ENCODE peak calls at places on chromosomes 16 and 17, in four cellular contexts. V is brain microvascular endothelial cell; Q is CD8-positive, alpha-beta T cell; N is lower lobe of right lung. Z is an unnamed sample.

GRCh38 chr16:4123617-4124300 is 7.5 kb upstream of the ADCY9 start:
- DNase-seq in Q (no peak), V (peak), N (no peak), Z (peak)

GRCh38 chr17:61235821-61236197 is 163.8 kb upstream of the TBX2 start:
- DNase-seq in V (peak), Q (no peak), N (no peak), Z (peak)

GRCh38 chr17:28989028-28989427 is 16.8 kb downstream of the SEZ6 start:
- DNase-seq in N (no peak), Q (no peak), V (no peak), Z (no peak)

GRCh38 chr16:12188674-12189249 is 212.2 kb downstream of the SNX29 start:
- DNase-seq in V (no peak), N (no peak), Q (no peak), Z (no peak)

GRCh38 chr16:67910162-67910561 is 17.1 kb downstream of the PSKH1 start:
- DNase-seq in Q (no peak), V (no peak), N (no peak), Z (peak)

GRCh38 chr17:34756670-34757021 is 177.3 kb downstream of the TMEM132E start:
- DNase-seq in N (no peak), Q (no peak), V (no peak), Z (no peak)

GRCh38 chr17:79207957-79208356 is 133.3 kb downstream of the ENGASE start:
- DNase-seq in Q (no peak), N (no peak), V (no peak), Z (no peak)

GRCh38 chr17:12256380-12256995 is 235.8 kb downstream of the MAP2K4 start:
- DNase-seq in N (no peak), Q (no peak), V (peak), Z (peak)

GRCh38 chr17:72592242-72592966 is 471.6 kb downstream of the SOX9 start:
- DNase-seq in Q (peak), N (peak), V (peak), Z (peak)

GRCh38 chr17:43701318-43701743 is 39.6 kb upstream of the MEOX1 start:
- DNase-seq in V (peak), N (peak), Q (peak), Z (peak)

GRCh38 chr17:12113156-12113555 is 92.5 kb downstream of the MAP2K4 start:
- DNase-seq in V (no peak), Q (no peak), N (no peak), Z (no peak)

GRCh38 chr16:30434852-30435251 is 5.0 kb upstream of the DCTPP1 start:
- DNase-seq in Q (no peak), N (no peak), V (no peak), Z (no peak)

GRCh38 chr16:79519448-79519847 is 81.1 kb downstream of the MAF start:
- DNase-seq in Q (no peak), N (peak), V (no peak), Z (no peak)

GRCh38 chr17:30095507-30096244 is 20.9 kb upstream of the NSRP1 start:
- DNase-seq in N (no peak), V (peak), Q (no peak), Z (peak)

GRCh38 chr16:48613061-48613957 is 3.3 kb upstream of the N4BP1 start:
- DNase-seq in V (peak), N (no peak), Q (peak), Z (peak)

GRCh38 chr17:78448356-78448993 is 70.0 kb downstream of the PGS1 start:
- DNase-seq in Q (no peak), N (no peak), V (no peak), Z (no peak)

GRCh38 chr16:1674751-1675664 is 3.1 kb upstream of the JPT2 start:
- DNase-seq in Q (no peak), V (peak), N (no peak), Z (peak)

GRCh38 chr17:78357177-78357586 is 2.7 kb downstream of the SOCS3 start:
- DNase-seq in V (no peak), Q (no peak), N (peak), Z (peak)

GRCh38 chr17:74785096-74785980 is 9.2 kb upstream of the NAT9 start:
- DNase-seq in N (no peak), V (no peak), Q (no peak), Z (no peak)

GRCh38 chr16:56938664-56939513 is 6.9 kb downstream of the HERPUD1 start:
- DNase-seq in N (no peak), Q (peak), V (no peak), Z (no peak)

GRCh38 chr17:5282639-5283217 is 644 bp downstream of the RABEP1 start:
- DNase-seq in N (peak), Q (no peak), V (no peak), Z (peak)

GRCh38 chr16:49588729-49589384 is 215.3 kb downstream of the C16orf78 start:
- DNase-seq in Q (no peak), N (no peak), V (peak), Z (peak)

GRCh38 chr17:75183999-75184884 is 1.5 kb upstream of the SUMO2 start:
- DNase-seq in Q (no peak), N (no peak), V (no peak), Z (no peak)

GRCh38 chr17:31593806-31594205 is 202.3 kb downstream of the RAB11FIP4 start:
- DNase-seq in Q (no peak), V (peak), N (no peak), Z (no peak)

GRCh38 chr17:332558-333322 is 19.9 kb downstream of the RPH3AL start:
- DNase-seq in Q (no peak), N (no peak), V (peak), Z (peak)
- TF ChIP-seq CTCF in Q (no peak), N (no peak), V (no peak), Z (no peak)

DNA sequence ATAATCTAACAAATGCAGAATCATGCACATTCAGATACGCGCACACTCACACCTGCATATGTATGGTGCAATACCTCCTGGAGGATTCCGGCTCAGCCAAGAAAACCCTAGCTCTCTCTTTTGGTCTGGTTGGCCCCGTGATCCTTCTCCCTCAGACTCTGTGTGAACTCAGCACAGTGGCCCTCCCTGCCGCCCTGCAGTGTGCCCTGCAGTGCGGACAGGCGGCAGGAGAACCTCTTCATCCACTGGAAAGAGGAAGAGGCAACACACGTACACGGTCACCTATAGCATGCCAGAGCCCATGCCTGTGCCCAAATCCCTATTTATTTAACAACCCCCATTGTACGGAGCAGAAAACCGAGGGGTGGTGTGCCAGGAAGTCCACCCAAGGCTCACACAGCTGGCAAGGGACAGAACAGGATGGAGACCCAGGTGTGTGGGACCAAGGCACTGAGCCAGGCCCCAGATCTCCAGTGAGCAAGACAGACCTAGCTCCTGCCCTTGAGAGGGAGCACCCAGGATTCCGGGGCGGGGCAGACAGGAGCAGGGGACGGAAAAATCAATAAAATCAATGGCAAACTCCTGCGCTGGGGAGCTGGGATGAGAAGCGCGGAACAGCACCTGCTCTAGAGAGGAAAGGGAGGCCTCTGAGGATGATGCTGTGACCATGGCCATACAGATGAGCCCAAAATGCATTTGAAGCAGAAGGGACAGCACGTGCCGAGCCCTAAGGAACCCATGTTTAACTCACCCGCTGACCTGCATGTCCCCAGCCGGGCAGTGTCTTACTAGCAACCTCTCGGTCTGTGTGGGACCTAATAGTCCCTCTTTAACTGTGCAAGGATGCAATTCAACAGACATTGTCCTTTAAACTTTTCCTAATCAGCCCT is 54.7 kb upstream of the CIBAR2 start:
- DNase-seq in Q (no peak), N (peak), V (no peak), Z (no peak)
- H3K4me3 ChIP-seq in Q (no peak), N (no peak), V (no peak), Z (no peak)

DNA sequence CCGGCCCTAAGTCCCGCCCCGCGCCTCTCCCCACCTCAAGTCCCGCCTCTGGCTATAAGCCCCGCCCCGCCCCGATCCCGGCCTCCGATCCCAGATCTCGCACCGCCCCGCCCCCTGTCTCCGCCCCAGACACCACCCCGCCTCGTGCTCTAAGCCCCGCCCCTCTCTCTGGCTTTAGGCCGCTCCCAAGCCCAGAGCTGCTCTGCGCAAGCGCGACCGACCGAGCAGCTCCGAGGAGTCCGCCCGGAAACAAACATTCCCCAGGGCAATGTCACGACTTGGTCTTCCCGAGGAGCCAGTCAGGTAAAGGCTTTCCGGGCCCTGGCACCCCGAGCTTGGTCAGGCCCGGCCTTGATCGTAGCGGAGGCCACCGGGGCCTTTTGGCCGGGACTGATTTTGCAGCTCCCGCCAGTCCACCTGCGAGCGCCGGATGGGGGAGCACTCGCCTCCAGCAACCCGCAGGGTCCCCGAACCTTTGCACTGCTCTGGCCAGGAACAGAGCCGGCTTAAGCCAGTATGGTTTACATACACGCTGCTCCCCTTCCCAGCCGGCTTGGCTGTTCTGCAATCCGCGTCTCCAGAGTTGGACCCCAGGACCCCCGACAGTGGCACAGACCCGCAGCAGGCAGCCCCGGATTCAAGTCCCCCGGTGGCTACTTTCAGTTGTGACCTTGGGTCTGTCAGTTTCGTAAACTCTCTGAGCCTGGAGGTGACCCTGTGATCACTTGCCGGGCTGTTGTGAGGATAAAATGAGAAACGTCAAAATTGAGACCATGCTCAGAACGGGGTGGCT is at the start of gene NUDT7:
- DNase-seq in V (peak), N (peak), Q (peak), Z (peak)
- TF ChIP-seq CTCF in V (peak), N (peak), Q (no peak), Z (peak)

GRCh38 chr17:63995626-63996025 is 2.5 kb upstream of the PRR29 start:
- DNase-seq in V (no peak), N (peak), Q (no peak), Z (no peak)

GRCh38 chr17:63996430-63997182 is 1.5 kb upstream of the PRR29 start:
- DNase-seq in Q (no peak), V (no peak), N (peak), Z (no peak)

GRCh38 chr17:63998050-63998720 is at the start of gene PRR29:
- DNase-seq in N (peak), V (peak), Q (peak), Z (peak)

GRCh38 chr17:63998721-63999679 is 849 bp downstream of the PRR29 start:
- DNase-seq in N (peak), Q (peak), V (no peak), Z (no peak)

GRCh38 chr17:63997341-63998048 is 656 bp upstream of the PRR29 start:
- DNase-seq in Q (no peak), N (peak), V (no peak), Z (no peak)
- H3K4me3 ChIP-seq in Q (peak), N (peak), V (peak), Z (peak)

DNA sequence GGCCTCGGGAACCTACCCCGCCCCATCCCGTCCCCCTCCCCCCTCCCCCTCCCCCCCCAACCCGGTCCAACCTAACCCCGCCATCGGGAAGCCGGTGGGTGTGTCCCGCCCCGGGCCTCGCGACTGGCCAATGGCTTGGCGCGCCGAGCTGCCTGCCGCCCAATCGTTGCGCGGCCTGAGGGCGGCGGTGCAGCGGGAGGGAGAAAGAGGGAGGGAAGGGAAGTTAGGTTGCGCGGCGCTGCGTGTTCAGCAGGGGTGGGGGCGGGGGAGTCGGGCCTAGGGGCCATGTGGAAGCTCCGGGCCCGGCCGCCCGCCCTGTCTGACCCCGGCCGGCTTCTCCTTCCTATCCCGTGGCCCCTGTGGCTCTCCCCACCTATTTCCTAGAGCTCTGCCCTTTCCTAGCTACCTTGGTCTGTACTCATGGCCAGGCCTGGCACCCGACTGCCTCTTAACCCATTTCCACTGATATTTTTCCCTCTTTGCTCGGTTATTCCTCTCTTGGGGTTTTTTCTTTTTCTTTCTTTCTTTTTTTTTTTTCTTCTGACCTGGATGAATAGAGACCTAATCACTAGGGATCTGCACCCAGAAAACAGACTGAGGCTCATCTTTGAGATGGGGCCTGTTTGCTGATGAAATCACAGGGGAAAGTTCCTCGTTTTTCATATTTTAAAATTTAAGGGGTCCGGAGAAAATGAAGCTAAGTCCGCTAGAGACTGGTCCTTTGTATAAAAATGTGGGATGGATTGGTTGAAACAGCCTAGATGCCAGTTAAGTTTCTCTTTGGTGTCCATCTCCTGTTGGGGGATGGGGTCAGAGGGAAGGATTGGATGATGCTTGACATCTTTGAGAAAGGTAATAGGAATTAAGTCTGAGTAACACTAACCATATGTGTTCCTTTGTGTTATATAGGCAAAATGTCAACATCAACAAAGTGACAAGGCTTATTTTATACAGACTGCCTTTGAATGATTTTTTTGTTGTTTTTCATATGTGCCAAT is 1.1 kb downstream of the KPNB1 start:
- DNase-seq in V (peak), Q (peak), N (peak), Z (peak)
- TF ChIP-seq CTCF in V (no peak), Q (no peak), N (no peak), Z (no peak)

GRCh38 chr17:57296231-57296630 is 39.9 kb downstream of the MSI2 start:
- DNase-seq in V (peak), N (no peak), Q (no peak), Z (no peak)

GRCh38 chr17:57293077-57293476 is 36.8 kb downstream of the MSI2 start:
- DNase-seq in N (no peak), V (peak), Q (no peak), Z (peak)

GRCh38 chr17:57295526-57296023 is 39.3 kb downstream of the MSI2 start:
- DNase-seq in V (peak), N (no peak), Q (peak), Z (peak)

GRCh38 chr17:57294075-57294474 is 37.8 kb downstream of the MSI2 start:
- DNase-seq in N (no peak), V (no peak), Q (no peak), Z (no peak)

DNA sequence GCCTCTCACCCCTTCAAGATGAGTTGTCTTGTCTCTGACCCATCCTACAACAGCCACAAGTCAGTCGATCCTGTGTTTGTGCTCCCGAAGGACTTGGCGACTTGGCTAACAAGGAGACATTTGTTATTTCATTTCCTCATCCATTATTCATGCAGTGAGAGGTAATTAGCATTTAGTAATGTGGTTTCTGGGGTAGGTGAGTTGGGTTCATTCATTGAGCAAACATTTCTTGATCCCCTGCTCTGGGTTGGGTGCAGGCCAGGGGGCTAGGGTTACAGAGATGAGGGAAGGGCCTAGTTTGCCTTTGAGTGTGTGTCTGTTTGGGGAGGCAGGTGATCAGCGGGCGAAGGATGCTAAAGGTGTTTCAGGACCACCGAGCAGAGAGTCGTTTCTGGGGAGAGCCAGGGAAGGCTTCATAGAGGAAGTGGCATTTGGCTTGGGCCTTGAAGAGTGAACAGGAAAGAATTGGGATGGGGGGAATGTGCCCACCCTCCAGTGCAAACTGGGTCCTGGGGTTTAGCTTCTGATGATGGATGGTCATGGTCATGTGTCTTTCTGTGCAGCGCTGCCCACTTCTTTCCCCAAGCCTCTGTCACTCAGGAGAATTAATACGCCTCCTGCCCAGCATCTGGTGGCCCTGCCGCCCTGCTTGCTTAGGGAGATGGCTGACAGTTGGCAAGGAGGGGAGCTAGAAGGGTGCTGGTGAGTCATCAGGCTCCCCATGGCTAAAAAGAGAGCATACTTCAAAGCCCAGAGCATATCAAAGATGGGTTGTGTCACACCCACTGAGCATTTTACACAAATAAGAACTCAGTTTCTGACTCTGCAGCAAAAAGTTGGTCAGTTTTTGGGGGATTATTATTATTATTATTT is 38.5 kb downstream of the MSI2 start:
- DNase-seq in N (no peak), Q (peak), V (peak), Z (peak)
- H3K4me3 ChIP-seq in N (no peak), Q (no peak), V (peak), Z (no peak)

GRCh38 chr17:48522990-48523389 is 7.8 kb downstream of the HOXB1 start:
- DNase-seq in N (no peak), Q (no peak), V (no peak), Z (no peak)
- TF ChIP-seq CTCF in N (no peak), Q (no peak), V (peak), Z (peak)